ENCODE peak calls at places on chromosome 16, in nine cellular contexts. R, U, P, S, Q, N, Z, O and I are unnamed samples.

GRCh38 chr16:31703526-31704128 is 170.0 kb upstream of the ZNF267 start:
- DNase-seq in O (no peak), S (no peak), Z (no peak), U (no peak), R (no peak), P (no peak), N (no peak), Q (no peak), I (no peak)

GRCh38 chr16:11379420-11379819 is 34.2 kb downstream of the RMI2 start:
- DNase-seq in Z (no peak), S (no peak), U (peak; percentile 81), P (no peak), N (peak; percentile 81), R (no peak), Q (no peak), O (no peak), I (no peak)

GRCh38 chr16:2054543-2055245 is 6.9 kb downstream of the TSC2 start:
- DNase-seq in N (no peak), Q (no peak), O (no peak), S (no peak), Z (no peak), P (no peak), U (no peak), R (peak; percentile 86), I (no peak)

GRCh38 chr16:81003610-81004460 is 2.9 kb downstream of the CMC2 start:
- DNase-seq in Z (no peak), O (no peak), N (no peak), U (no peak), P (no peak), S (no peak), Q (peak; percentile 54), R (no peak), I (no peak)

GRCh38 chr16:59634951-59635350 is 900.8 kb upstream of the GOT2 start:
- DNase-seq in Z (no peak), O (no peak), S (no peak), Q (peak; percentile 9), R (no peak), U (no peak), N (no peak), P (no peak), I (no peak)

GRCh38 chr16:17412221-17412620 is 58.5 kb downstream of the XYLT1 start:
- DNase-seq in Z (no peak), S (no peak), Q (no peak), N (no peak), U (no peak), O (no peak), P (no peak), R (no peak), I (no peak)

GRCh38 chr16:54931041-54931756 is 534 bp downstream of the IRX5 start:
- DNase-seq in O (no peak), U (no peak), P (no peak), S (peak; percentile 65), R (no peak), Q (peak; percentile 24), N (peak; percentile 8), Z (no peak), I (no peak)

GRCh38 chr16:20308801-20309590 is 18.3 kb downstream of the GP2 start:
- DNase-seq in Z (no peak), P (no peak), O (no peak), U (no peak), N (no peak), Q (no peak), R (no peak), S (no peak), I (no peak)

GRCh38 chr16:66381585-66382170 is 15.2 kb downstream of the CDH5 start:
- DNase-seq in Z (no peak), Q (no peak), U (no peak), S (no peak), O (no peak), R (no peak), P (no peak), N (no peak), I (no peak)

GRCh38 chr16:15907863-15908478 is 19.6 kb upstream of the CEP20 start:
- DNase-seq in Q (peak; percentile 28), Z (no peak), S (peak; percentile 1), R (no peak), U (peak; percentile 56), N (peak; percentile 80), P (no peak), O (no peak), I (peak; percentile 31)

GRCh38 chr16:75458029-75458428 is 6.5 kb downstream of the TMEM170A start:
- DNase-seq in O (no peak), P (no peak), S (no peak), Q (no peak), R (no peak), Z (no peak), U (no peak), N (no peak), I (no peak)

GRCh38 chr16:11133344-11133921 is 122.6 kb downstream of the SOCS1 start:
- DNase-seq in O (no peak), S (no peak), R (peak; percentile 91), Q (peak; percentile 94), N (peak; percentile 98), P (peak; percentile 93), Z (no peak), U (no peak), I (peak; percentile 87)

GRCh38 chr16:2773188-2773968 is 3.7 kb downstream of the ELOB start:
- DNase-seq in Z (no peak), S (no peak), Q (no peak), O (no peak), R (no peak), N (peak; percentile 66), U (no peak), P (no peak), I (no peak)

GRCh38 chr16:31182391-31182790 is 2.5 kb downstream of the FUS start:
- DNase-seq in R (no peak), P (no peak), Z (no peak), S (no peak), N (no peak), O (no peak), Q (no peak), U (no peak), I (no peak)

GRCh38 chr16:72723781-72724180 is 324.1 kb downstream of the ZFHX3 start:
- DNase-seq in Z (no peak), P (no peak), R (no peak), N (no peak), O (no peak), U (no peak), S (no peak), Q (peak; percentile 30), I (no peak)

GRCh38 chr16:70250748-70251650 is 741 bp downstream of the EXOSC6 start:
- DNase-seq in S (peak; percentile 9), R (no peak), U (peak; percentile 59), Z (no peak), P (no peak), O (peak; percentile 6), N (no peak), Q (peak; percentile 65), I (no peak)

GRCh38 chr16:31429314-31429713 is 1.2 kb upstream of the COX6A2 start:
- DNase-seq in O (no peak), P (no peak), S (no peak), Q (no peak), Z (no peak), N (no peak), R (no peak), U (no peak), I (no peak)

GRCh38 chr16:53732296-53732929 is 28.5 kb downstream of the FTO start:
- DNase-seq in S (no peak), N (no peak), Q (peak; percentile 11), R (no peak), O (no peak), Z (no peak), P (no peak), U (no peak), I (no peak)

GRCh38 chr16:81625544-81626152 is 153.4 kb upstream of the PLCG2 start:
- DNase-seq in N (peak; percentile 82), U (no peak), S (peak; percentile 67), R (peak; percentile 40), P (peak; percentile 62), O (no peak), Z (no peak), Q (no peak), I (peak; percentile 49)

GRCh38 chr16:14499110-14499509 is 130.9 kb downstream of the PARN start:
- DNase-seq in Z (no peak), S (no peak), P (no peak), Q (no peak), O (no peak), U (no peak), N (no peak), R (no peak), I (no peak)

GRCh38 chr16:68061396-68061795 is 23.8 kb upstream of the NFATC3 start:
- DNase-seq in U (no peak), P (no peak), Z (no peak), O (no peak), S (no peak), Q (no peak), N (no peak), R (no peak), I (no peak)